ENCODE peak calls at places on chromosomes 1 and 21, in eight cellular contexts. E is NT2/D1, N is fibroblast of lung, W is MM.1S, D is neural progenitor cell, I is colonic mucosa, S is mammary epithelial cell, J is neuronal stem cell. U is an unnamed sample.
A peak's percentile ranks its signal among the peaks of the same experiment; 100 is the strongest.

GRCh38 chr1:165717918-165718515 is 19.7 kb upstream of the ALDH9A1 start:
- DNase-seq in E (peak; percentile 65), N (peak; percentile 78), W (peak; percentile 80), D (peak; percentile 66), I (peak; percentile 52), S (peak; percentile 52), J (peak; percentile 18), U (peak; percentile 82)

GRCh38 chr1:169788402-169788801 is 6.3 kb downstream of the METTL18 start:
- DNase-seq in E (no peak), N (no peak), W (no peak), D (no peak), I (no peak), S (no peak), J (no peak), U (no peak)

GRCh38 chr21:29193907-29194306 is 63.5 kb downstream of the MAP3K7CL start:
- DNase-seq in E (no peak), N (no peak), W (no peak), D (no peak), I (no peak), S (no peak), J (no peak), U (peak; percentile 33)

GRCh38 chr1:44407430-44408180 is 2.5 kb downstream of the RNF220 start:
- DNase-seq in E (no peak), N (no peak), W (no peak), D (peak; percentile 70), I (no peak), S (no peak), J (no peak), U (no peak)

GRCh38 chr1:168042362-168042761 is 94.4 kb downstream of the GPR161 start:
- DNase-seq in E (no peak), N (no peak), W (no peak), D (no peak), I (no peak), S (no peak), J (no peak), U (no peak)

GRCh38 chr1:92484472-92485373 is 2.0 kb downstream of the GFI1 start:
- DNase-seq in E (no peak), N (peak; percentile 23), W (peak; percentile 77), D (peak; percentile 80), I (peak; percentile 47), S (peak; percentile 11), J (peak; percentile 56), U (peak; percentile 22)

GRCh38 chr1:37177230-37177864 is 143.0 kb upstream of the GRIK3 start:
- DNase-seq in E (peak; percentile 76), N (no peak), W (peak; percentile 33), D (peak; percentile 66), I (peak; percentile 27), S (peak; percentile 3), J (no peak), U (peak; percentile 44)

GRCh38 chr1:21926814-21927530 is 10.1 kb downstream of the HSPG2 start:
- DNase-seq in E (no peak), N (peak; percentile 73), W (no peak), D (no peak), I (no peak), S (no peak), J (no peak), U (no peak)

DNA sequence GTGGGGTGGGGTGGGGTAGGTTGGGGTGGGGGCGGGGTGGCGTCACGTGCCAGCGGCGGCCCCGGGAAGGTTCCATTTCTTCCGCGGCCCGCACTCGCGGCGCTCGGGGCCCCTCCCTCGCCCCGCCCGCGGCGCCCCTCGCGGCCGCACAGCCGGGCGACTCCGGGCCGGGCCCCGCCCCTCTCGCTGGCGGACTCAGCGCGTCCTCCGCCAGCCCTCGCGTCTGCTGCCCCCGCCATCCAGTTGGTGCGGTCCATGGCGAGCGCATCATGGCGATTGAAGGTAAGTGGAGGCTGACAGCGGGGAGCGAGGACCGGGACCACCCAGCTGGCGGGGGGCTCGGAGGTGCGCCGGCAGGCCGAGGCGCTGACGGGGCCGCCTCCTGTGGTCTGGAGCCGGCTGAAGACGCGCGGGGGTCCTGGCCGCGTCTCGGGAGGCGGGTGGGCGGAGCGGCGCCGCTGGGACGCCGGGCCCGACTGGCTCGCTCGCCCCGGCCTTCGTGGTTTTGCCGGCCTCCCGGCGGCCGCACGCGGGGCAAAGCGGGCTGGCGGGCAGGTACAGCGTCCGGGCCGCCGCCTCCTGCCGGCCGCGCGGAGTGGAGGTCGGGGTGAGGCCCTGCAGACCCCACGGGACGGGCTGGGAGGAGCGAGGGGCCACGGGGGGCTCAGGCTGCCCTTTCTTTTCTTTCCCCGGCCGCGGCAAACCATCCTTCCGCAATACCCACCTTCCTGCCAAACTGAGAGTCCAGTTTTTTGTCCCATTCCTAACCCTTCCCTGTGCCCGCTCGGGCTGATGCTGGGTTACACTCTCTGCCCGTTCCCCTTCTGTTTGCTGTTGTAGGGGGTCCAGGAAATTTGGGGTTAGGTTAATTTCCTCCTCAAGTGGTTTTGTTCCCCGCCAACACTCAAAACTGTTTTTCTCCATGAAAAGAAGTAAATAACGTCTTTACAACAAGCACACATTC is at the start of gene SYT14:
- DNase-seq in E (peak; percentile 85), N (peak; percentile 33), W (peak; percentile 65), D (peak; percentile 93), I (no peak), S (peak; percentile 76), J (peak; percentile 80), U (peak; percentile 63)
- H3K9ac ChIP-seq in E (peak within 1 kb of the TSS; percentile 81), N (no peak within 1 kb of the TSS), W (no peak within 1 kb of the TSS), D (no peak within 1 kb of the TSS), I (no peak within 1 kb of the TSS), S (peak within 1 kb of the TSS; percentile 69), J (peak within 1 kb of the TSS; percentile 64), U (peak within 1 kb of the TSS; percentile 43)

GRCh38 chr21:46036696-46037337 is 55.2 kb downstream of the COL6A1 start:
- DNase-seq in E (no peak), N (no peak), W (no peak), D (no peak), I (no peak), S (no peak), J (no peak), U (no peak)

GRCh38 chr21:46037338-46038325 is 56.1 kb downstream of the COL6A1 start:
- DNase-seq in E (no peak), N (no peak), W (no peak), D (no peak), I (no peak), S (no peak), J (no peak), U (no peak)

GRCh38 chr21:46033410-46034404 is 52.1 kb downstream of the COL6A1 start:
- DNase-seq in E (no peak), N (peak; percentile 45), W (no peak), D (no peak), I (no peak), S (no peak), J (no peak), U (peak; percentile 13)

GRCh38 chr21:46038341-46038829 is 56.8 kb downstream of the COL6A1 start:
- DNase-seq in E (no peak), N (no peak), W (no peak), D (no peak), I (no peak), S (no peak), J (no peak), U (no peak)

DNA sequence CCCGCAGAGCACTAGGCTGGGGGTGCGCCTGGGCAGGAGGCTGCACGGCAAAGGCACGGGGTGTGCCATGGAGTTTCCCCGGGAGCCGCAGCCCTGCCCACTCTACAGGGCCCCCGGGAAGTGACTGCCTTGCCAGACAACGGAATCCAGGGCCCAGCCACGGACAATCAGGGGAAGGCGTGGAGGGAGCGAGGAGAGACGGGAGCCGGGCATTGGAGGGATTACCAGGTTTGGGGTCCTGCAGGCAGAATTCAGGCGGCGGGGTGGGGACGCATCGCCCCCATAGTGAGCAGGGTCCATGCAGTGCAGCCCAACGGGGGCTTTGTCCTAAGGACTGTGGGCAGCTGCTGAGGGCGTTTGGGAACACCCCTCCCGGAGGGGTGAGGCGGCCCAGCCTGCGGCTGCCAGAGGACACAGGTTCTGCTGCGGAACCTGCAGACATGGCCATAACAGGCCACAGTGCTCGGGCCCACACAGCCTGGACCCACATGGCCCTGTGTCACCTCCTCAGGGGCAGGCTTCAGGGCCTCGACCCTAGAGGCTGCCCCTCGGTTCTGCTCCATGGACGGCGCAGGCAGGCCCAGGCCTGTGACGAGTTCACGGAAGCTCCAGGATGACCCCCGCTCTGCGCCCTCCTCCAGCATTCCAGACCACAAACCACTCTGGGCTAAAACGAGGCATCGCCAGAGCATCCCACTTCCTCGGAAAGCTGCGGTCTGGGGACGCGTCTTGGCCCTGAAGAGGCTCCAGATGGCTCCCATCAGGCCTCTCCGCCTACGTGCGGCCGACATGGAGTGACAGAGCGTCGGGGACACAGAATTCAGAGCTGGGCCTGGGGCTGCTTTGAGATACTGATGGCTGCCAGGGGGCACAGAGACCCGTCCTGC is 54.5 kb downstream of the COL6A1 start:
- DNase-seq in E (no peak), N (peak; percentile 92), W (no peak), D (no peak), I (no peak), S (no peak), J (no peak), U (no peak)
- H3K9ac ChIP-seq in E (no peak overlapping the region), N (peak overlapping the region; percentile 62), W (no peak overlapping the region), D (no peak overlapping the region), I (no peak overlapping the region), S (no peak overlapping the region), J (no peak overlapping the region), U (no peak overlapping the region)

DNA sequence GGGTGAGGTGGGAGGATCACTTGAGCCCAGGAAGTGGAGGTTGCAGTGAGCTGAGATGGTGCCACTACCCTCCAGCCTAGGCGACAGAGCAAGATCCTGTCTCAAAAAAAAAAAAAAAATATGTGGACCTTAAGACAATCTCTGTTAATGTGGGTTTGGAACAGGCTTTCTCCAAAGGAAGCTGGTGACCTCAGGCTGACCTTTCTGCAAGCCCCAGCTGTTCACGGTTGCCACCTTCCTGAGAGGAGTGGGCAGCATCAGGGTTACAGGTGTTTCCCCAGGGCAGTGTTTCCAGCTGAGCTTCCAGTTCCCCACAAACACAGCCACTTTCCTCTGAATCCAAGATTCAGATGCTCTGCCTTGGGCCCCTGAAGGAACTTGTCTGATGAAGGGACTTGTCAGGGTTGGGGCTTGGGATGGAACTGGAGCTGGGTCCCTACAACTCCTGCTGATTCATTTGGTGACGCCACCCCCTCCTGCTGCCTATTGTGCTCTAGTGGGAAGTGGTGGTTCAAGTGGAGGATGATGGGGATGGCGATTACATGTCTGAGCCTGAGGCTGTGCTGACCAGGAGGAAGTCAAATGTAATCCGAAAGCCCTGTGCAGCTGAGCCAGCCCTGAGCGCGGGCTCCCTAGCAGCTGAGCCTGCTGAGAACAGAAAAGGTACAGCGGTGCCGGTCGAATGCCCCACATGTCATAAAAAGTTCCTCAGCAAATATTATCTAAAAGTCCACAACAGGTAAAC is 1.9 kb downstream of the ZBTB48 start:
- DNase-seq in E (no peak), N (no peak), W (no peak), D (no peak), I (peak; percentile 45), S (peak; percentile 83), J (no peak), U (peak; percentile 63)
- H3K9ac ChIP-seq in E (no peak overlapping the region), N (no peak overlapping the region), W (no peak overlapping the region), D (no peak overlapping the region), I (peak overlapping the region; percentile 27), S (no peak overlapping the region), J (no peak overlapping the region), U (no peak overlapping the region)

DNA sequence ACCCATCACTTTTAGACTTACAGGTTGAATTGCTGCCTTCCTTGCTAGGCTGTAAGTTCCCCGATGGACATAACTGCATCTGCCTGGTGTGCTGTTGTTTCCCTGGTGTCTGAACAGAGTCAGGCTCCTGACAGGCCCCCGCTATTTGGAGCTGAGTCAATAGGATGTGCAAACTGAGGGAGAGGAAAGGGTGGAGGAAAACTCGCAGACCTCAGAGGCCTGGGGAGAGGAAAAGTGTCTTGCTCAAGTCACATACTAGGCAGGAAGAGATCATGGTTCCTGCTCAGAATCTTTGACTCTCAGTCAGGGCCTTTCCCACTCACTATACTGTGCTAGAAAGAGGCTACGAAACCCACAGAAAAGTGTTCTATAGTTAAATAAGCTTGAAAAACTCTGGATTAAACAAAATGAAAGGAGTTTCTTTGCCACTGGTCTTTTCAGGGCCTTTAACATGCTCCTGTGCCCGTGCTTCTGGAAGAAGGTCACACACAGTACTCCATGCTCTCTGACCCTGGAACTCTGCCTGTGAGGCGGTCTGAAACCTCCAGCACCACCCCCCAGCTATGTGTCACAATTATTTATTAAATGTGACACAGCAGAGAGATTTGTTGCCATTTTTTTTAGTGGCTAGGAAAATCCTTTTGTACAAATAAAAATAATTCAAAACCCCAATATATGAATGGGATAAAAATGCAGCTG is 20.0 kb upstream of the CDCP2 start:
- DNase-seq in E (no peak), N (peak; percentile 22), W (no peak), D (no peak), I (no peak), S (no peak), J (no peak), U (no peak)
- H3K9ac ChIP-seq in E (no peak overlapping the region), N (no peak overlapping the region), W (no peak overlapping the region), D (no peak overlapping the region), I (no peak overlapping the region), S (no peak overlapping the region), J (no peak overlapping the region), U (no peak overlapping the region)